ENCODE peak calls at places on chromosomes 4 and X, in five cellular contexts. O is A549, X is endothelial cell, P is MCF 10A, L is GM20000. Z is an unnamed sample.

GRCh38 chr4:158540125-158540907 is 18.6 kb downstream of the RXFP1 start:
- DNase-seq in L (no peak), X (no peak), O (no peak), P (peak), Z (no peak)

GRCh38 chrX:75156537-75156945 is 458 bp upstream of the ABCB7 start:
- DNase-seq in O (peak), P (peak), X (no peak), L (no peak), Z (no peak)

GRCh38 chr4:105934381-105934780 is 39.1 kb downstream of the NPNT start:
- DNase-seq in X (no peak), L (no peak), O (no peak), P (no peak), Z (no peak)

GRCh38 chrX:97629597-97629985 is 745.9 kb downstream of the RPA4 start:
- DNase-seq in P (no peak), L (no peak), X (no peak), O (no peak), Z (no peak)

GRCh38 chr4:37726666-37727065 is 40.5 kb upstream of the RELL1 start:
- DNase-seq in L (no peak), O (no peak), X (no peak), P (peak), Z (no peak)

GRCh38 chr4:1608821-1609500 is 75.2 kb downstream of the FAM53A start:
- DNase-seq in X (no peak), P (no peak), O (no peak), L (no peak), Z (no peak)

GRCh38 chr4:121122661-121123060 is 41.5 kb downstream of the TNIP3 start:
- DNase-seq in P (no peak), O (no peak), X (no peak), L (no peak), Z (no peak)

GRCh38 chr4:15653864-15654391 is 1.2 kb downstream of the FBXL5 start:
- DNase-seq in P (peak), L (peak), X (no peak), O (peak), Z (no peak)

GRCh38 chr4:13920111-13920875 is 292.8 kb upstream of the BOD1L1 start:
- DNase-seq in P (peak), O (peak), L (no peak), X (no peak), Z (no peak)

GRCh38 chr4:134567461-134567860 is 365.9 kb upstream of the PABPC4L start:
- DNase-seq in O (no peak), P (peak), L (no peak), X (no peak), Z (no peak)

GRCh38 chr4:120544838-120545237 is 377.7 kb downstream of the PRDM5 start:
- DNase-seq in P (no peak), X (no peak), O (peak), L (no peak), Z (no peak)

GRCh38 chr4:77449996-77450395 is 155.6 kb upstream of the CXCL13 start:
- DNase-seq in O (no peak), L (no peak), P (no peak), X (no peak), Z (no peak)

GRCh38 chr4:143406523-143406922 is 69.8 kb downstream of the GAB1 start:
- DNase-seq in X (no peak), O (no peak), P (peak), L (no peak), Z (peak)

GRCh38 chr4:107283587-107284559 is 247.8 kb upstream of the DKK2 start:
- DNase-seq in O (peak), L (no peak), X (no peak), P (peak), Z (no peak)

GRCh38 chr4:129455462-129455861 is 359.5 kb downstream of the C4orf33 start:
- DNase-seq in O (no peak), P (peak), L (no peak), X (no peak), Z (no peak)

GRCh38 chrX:15576019-15576418 is 24.7 kb downstream of the ACE2 start:
- DNase-seq in X (no peak), O (no peak), P (no peak), L (no peak), Z (no peak)

GRCh38 chr4:19807505-19807904 is 444.2 kb upstream of the SLIT2 start:
- DNase-seq in L (no peak), O (no peak), P (peak), X (no peak), Z (peak)

GRCh38 chr4:73315091-73315490 is 56.5 kb upstream of the ANKRD17 start:
- DNase-seq in P (peak), L (no peak), O (no peak), X (no peak), Z (no peak)

GRCh38 chr4:102500371-102501175 is 586 bp upstream of the NFKB1 start:
- DNase-seq in X (no peak), O (peak), L (peak), P (peak), Z (peak)

GRCh38 chrX:134718329-134719317 is 60.4 kb upstream of the PLAC1 start:
- DNase-seq in L (no peak), P (peak), X (no peak), O (peak), Z (peak)

GRCh38 chr4:101065935-101066485 is 281.3 kb downstream of the PPP3CA start:
- DNase-seq in P (no peak), L (no peak), X (no peak), O (no peak), Z (no peak)

GRCh38 chr4:105992641-105993305 is 97.5 kb downstream of the NPNT start:
- DNase-seq in P (no peak), X (no peak), O (no peak), L (no peak), Z (no peak)

GRCh38 chrX:53321216-53321942 is 40.0 kb upstream of the IQSEC2 start:
- DNase-seq in X (no peak), O (no peak), L (peak), P (no peak), Z (no peak)

GRCh38 chrX:50470103-50471031 is at the start of gene DGKK:
- DNase-seq in O (no peak), X (peak), L (no peak), P (no peak), Z (no peak)

GRCh38 chr4:158840131-158840530 is 71.3 kb downstream of the FNIP2 start:
- DNase-seq in P (no peak), L (no peak), X (no peak), O (no peak), Z (no peak)

GRCh38 chr4:10694151-10694825 is 9.7 kb upstream of the CLNK start:
- DNase-seq in X (no peak), L (no peak), P (peak), O (no peak), Z (no peak)

GRCh38 chrX:146186540-146186939 is 368.9 kb downstream of the SLITRK2 start:
- DNase-seq in O (no peak), X (no peak), L (no peak), P (peak), Z (no peak)

GRCh38 chr4:143071351-143071750 is 113.4 kb upstream of the USP38 start:
- DNase-seq in P (no peak), O (no peak), X (no peak), L (no peak), Z (no peak)

GRCh38 chrX:15786930-15787329 is 3.4 kb upstream of the ZRSR2 start:
- DNase-seq in L (no peak), X (no peak), O (no peak), P (no peak), Z (no peak)

GRCh38 chr4:109395694-109396093 is 37.9 kb upstream of the SEC24B start:
- DNase-seq in L (no peak), P (no peak), O (no peak), X (no peak), Z (no peak)

GRCh38 chrX:74511704-74512103 is 90.4 kb downstream of the SLC16A2 start:
- DNase-seq in P (no peak), L (no peak), X (no peak), O (no peak), Z (no peak)

GRCh38 chrX:17608898-17609297 is 128.4 kb upstream of the SCML1 start:
- DNase-seq in P (peak), X (no peak), O (no peak), L (no peak), Z (peak)

GRCh38 chr4:52263612-52264011 is 212.5 kb downstream of the SPATA18 start:
- DNase-seq in O (no peak), P (peak), L (no peak), X (no peak), Z (no peak)

GRCh38 chr4:149987330-149987751 is 90.9 kb upstream of the DCLK2 start:
- DNase-seq in P (no peak), O (no peak), L (no peak), X (no peak), Z (no peak)

GRCh38 chr4:22515888-22516541 is at the start of gene ADGRA3:
- DNase-seq in O (peak), P (peak), L (peak), X (peak), Z (peak)

GRCh38 chr4:92101609-92102231 is 202.0 kb upstream of the GRID2 start:
- DNase-seq in L (no peak), X (no peak), O (no peak), P (peak), Z (no peak)

DNA sequence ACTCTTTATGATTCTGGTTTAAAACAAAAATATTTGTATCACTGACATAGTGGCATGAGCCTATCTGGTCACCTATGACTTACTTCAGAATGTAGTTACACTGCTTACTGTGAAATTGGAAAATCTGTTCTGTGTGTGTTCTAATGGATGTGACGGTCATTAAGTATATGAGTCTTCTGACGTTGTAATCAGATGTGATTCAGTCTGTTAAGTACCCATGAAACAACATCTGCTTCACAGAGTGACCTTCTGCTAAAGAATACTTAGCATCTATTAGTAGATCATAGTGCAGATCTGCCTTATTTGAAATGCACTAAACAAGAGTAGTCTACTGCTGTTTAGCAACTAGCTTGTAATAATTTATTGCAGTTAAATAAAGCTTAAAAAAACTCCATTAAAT is 317.1 kb downstream of the DCTD start:
- DNase-seq in X (no peak), O (no peak), P (no peak), L (no peak), Z (no peak)
- TF ChIP-seq CTCF in X (no peak), O (no peak), P (no peak), L (no peak), Z (no peak)

GRCh38 chr4:12633058-12633651 is 851.0 kb downstream of the RAB28 start:
- DNase-seq in O (peak), P (peak), L (peak), X (peak), Z (peak)
- TF ChIP-seq CTCF in O (peak), P (peak), L (peak), X (peak), Z (peak)

GRCh38 chr4:4689694-4690440 is 148.0 kb upstream of the STX18 start:
- DNase-seq in P (no peak), L (peak), O (no peak), X (no peak), Z (no peak)
- TF ChIP-seq CTCF in P (no peak), L (no peak), O (no peak), X (no peak), Z (no peak)

DNA sequence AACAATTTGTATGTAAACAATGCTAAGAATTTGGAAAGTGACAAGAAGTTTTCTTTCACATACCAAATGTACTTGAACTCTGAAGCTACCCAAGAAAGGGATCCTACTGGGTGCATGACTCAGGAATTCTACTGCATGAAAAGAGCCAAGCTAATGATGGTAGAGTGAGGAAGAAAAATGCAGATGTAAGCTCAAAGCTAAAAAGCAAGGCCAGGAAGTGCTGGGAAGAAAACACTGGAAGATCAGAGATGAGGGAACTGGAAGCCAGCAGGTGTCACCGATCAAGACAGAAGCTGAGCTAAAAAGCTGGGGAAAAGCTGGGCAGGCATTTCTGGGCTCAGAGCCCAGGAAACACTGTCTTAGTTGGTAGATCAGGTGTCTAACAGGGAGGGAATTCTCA is 449.1 kb downstream of the NKX6-1 start:
- DNase-seq in X (no peak), L (no peak), P (peak), O (peak), Z (no peak)
- TF ChIP-seq CTCF in X (no peak), L (no peak), P (no peak), O (no peak), Z (no peak)

Z was measured in Calu3.